ENCODE peak calls at places on chromosomes 5 and 9, in nine cellular contexts. Y is skeletal muscle cell; B is NCI-H460; A is ovary; Z is substantia nigra; J is HEK293T; W is stimulated activated CD4-positive, alpha-beta T cell treated with anti-CD3 and anti-CD28 coated beads, TNF-alpha, amount 100 ng/mL, for 24 hours; U is left colon; T is choroid plexus epithelial cell. O is an unnamed sample.

GRCh38 chr5:39187873-39188731 is 31.3 kb downstream of the FYB1 start:
- DNase-seq in Z (no peak), B (no peak), U (no peak), W (no peak), Y (no peak), T (no peak), A (no peak), J (no peak), O (no peak)

GRCh38 chr9:114908104-114908621 is 22.2 kb downstream of the TNFSF8 start:
- DNase-seq in T (no peak), Y (no peak), W (no peak), B (peak), Z (no peak), U (no peak), J (no peak), A (no peak), O (no peak)

GRCh38 chr5:139295692-139296091 is 2.2 kb downstream of the MATR3 start:
- DNase-seq in B (no peak), J (no peak), W (no peak), A (no peak), Y (no peak), U (no peak), Z (no peak), T (peak), O (no peak)

GRCh38 chr5:127870914-127871313 is 167.7 kb downstream of the CCDC192 start:
- DNase-seq in A (peak), W (no peak), B (no peak), T (peak), J (no peak), U (peak), Z (peak), Y (no peak), O (peak)

GRCh38 chr5:90015584-90016018 is 394.0 kb downstream of the CETN3 start:
- DNase-seq in Z (no peak), B (no peak), J (no peak), T (peak), Y (peak), W (no peak), U (no peak), A (no peak), O (peak)

GRCh38 chr9:136309101-136309801 is 5.4 kb upstream of the CCDC187 start:
- DNase-seq in A (no peak), U (no peak), Z (no peak), T (no peak), Y (no peak), J (no peak), W (no peak), B (no peak), O (peak)

GRCh38 chr5:77272206-77272605 is 61.7 kb downstream of the PDE8B start:
- DNase-seq in W (no peak), T (peak), J (no peak), Y (no peak), U (no peak), Z (no peak), B (no peak), A (no peak), O (no peak)

GRCh38 chr9:106467113-106467846 is 395.7 kb upstream of the ZNF462 start:
- DNase-seq in W (no peak), A (no peak), T (no peak), Z (no peak), B (no peak), U (no peak), Y (no peak), J (no peak), O (no peak)

GRCh38 chr5:123088031-123088805 is 823 bp upstream of the PRDM6 start:
- DNase-seq in J (peak), Y (no peak), Z (no peak), A (no peak), W (no peak), U (peak), T (no peak), B (no peak), O (no peak)

GRCh38 chr5:1817261-1818043 is 16.2 kb downstream of the NDUFS6 start:
- DNase-seq in B (no peak), T (no peak), Y (no peak), J (no peak), A (no peak), Z (no peak), W (no peak), U (no peak), O (no peak)

GRCh38 chr9:21616082-21616778 is 134.1 kb upstream of the IFNE start:
- DNase-seq in Z (no peak), J (no peak), W (no peak), T (peak), A (no peak), U (no peak), B (peak), Y (peak), O (no peak)

GRCh38 chr9:133035669-133036068 is 4.9 kb downstream of the GTF3C5 start:
- DNase-seq in B (no peak), U (no peak), Y (no peak), J (no peak), W (no peak), Z (no peak), T (no peak), A (no peak), O (no peak)

GRCh38 chr5:14450055-14450524 is 131.5 kb upstream of the OTULINL start:
- DNase-seq in Z (no peak), T (peak), Y (peak), U (no peak), W (peak), B (no peak), A (no peak), J (no peak), O (no peak)

GRCh38 chr9:71762900-71763653 is 5.2 kb downstream of the CEMIP2 start:
- DNase-seq in W (no peak), U (no peak), Z (no peak), A (no peak), J (no peak), T (peak), B (no peak), Y (no peak), O (no peak)

GRCh38 chr9:93096131-93096802 is at the start of gene CARD19:
- DNase-seq in T (peak), B (no peak), U (peak), A (no peak), Y (no peak), Z (no peak), W (peak), J (peak), O (peak)

GRCh38 chr9:127786773-127787123 is 914 bp downstream of the CDK9 start:
- DNase-seq in Z (no peak), A (no peak), W (no peak), J (no peak), B (no peak), U (no peak), T (peak), Y (no peak), O (no peak)

GRCh38 chr9:16986441-16987387 is 116.2 kb upstream of the BNC2 start:
- DNase-seq in Y (peak), J (no peak), T (peak), A (no peak), Z (no peak), U (no peak), W (no peak), B (no peak), O (no peak)

GRCh38 chr5:180689071-180689694 is 39.8 kb upstream of the FLT4 start:
- DNase-seq in T (peak), Z (no peak), W (peak), Y (no peak), B (no peak), A (no peak), J (no peak), U (no peak), O (no peak)

GRCh38 chr9:131203438-131204219 is 72.7 kb downstream of the FAM78A start:
- DNase-seq in Y (no peak), B (no peak), Z (no peak), U (no peak), W (no peak), T (no peak), A (no peak), J (peak), O (no peak)

O was measured in BE2C.